ENCODE peak calls at places on chromosome 2, in ten cellular contexts. G is lower leg skin, U is GM20000, K is colonic mucosa, E is left ventricle myocardium inferior, R is cardiac muscle cell, Q is endodermal cell, P is GM10248, M is mucosa of descending colon, I is nephron progenitor cell. D is an unnamed sample.

GRCh38 chr2:1492696-1493095 is 79.4 kb downstream of the TPO start:
- DNase-seq in G (no peak), U (no peak), K (no peak), E (no peak), R (no peak), Q (no peak), P (no peak), M (no peak), I (no peak), D (no peak)

GRCh38 chr2:44770221-44771187 is 171.0 kb upstream of the SIX3 start:
- DNase-seq in G (no peak), U (peak), K (no peak), E (no peak), R (no peak), Q (peak), P (peak), M (no peak), I (peak), D (no peak)

GRCh38 chr2:47373747-47374146 is 29.2 kb upstream of the MSH2 start:
- DNase-seq in G (no peak), U (no peak), K (no peak), E (no peak), R (peak), Q (peak), P (no peak), M (peak), I (no peak), D (no peak)

GRCh38 chr2:229348135-229348534 is 77.0 kb upstream of the PID1 start:
- DNase-seq in G (no peak), U (no peak), K (no peak), E (no peak), R (no peak), Q (no peak), P (no peak), M (no peak), I (no peak), D (no peak)

GRCh38 chr2:158315000-158315399 is 141.6 kb downstream of the CCDC148 start:
- DNase-seq in G (no peak), U (no peak), K (no peak), E (no peak), R (no peak), Q (no peak), P (no peak), M (no peak), I (no peak), D (no peak)

GRCh38 chr2:45237850-45238542 is 228.7 kb upstream of the SIX2 start:
- DNase-seq in G (peak), U (no peak), K (no peak), E (peak), R (no peak), Q (no peak), P (no peak), M (no peak), I (no peak), D (peak)

GRCh38 chr2:210195066-210195852 is 24.1 kb upstream of the KANSL1L start:
- DNase-seq in G (no peak), U (peak), K (no peak), E (no peak), R (peak), Q (no peak), P (peak), M (peak), I (no peak), D (no peak)

GRCh38 chr2:27494284-27494943 is 586 bp downstream of the FNDC4 start:
- DNase-seq in G (no peak), U (no peak), K (no peak), E (peak), R (peak), Q (peak), P (no peak), M (no peak), I (no peak), D (no peak)

GRCh38 chr2:171389780-171390179 is 44.0 kb downstream of the METTL8 start:
- DNase-seq in G (no peak), U (no peak), K (no peak), E (no peak), R (no peak), Q (no peak), P (no peak), M (no peak), I (no peak), D (no peak)

GRCh38 chr2:31082002-31082401 is 56.2 kb downstream of the GALNT14 start:
- DNase-seq in G (no peak), U (no peak), K (no peak), E (no peak), R (peak), Q (no peak), P (no peak), M (no peak), I (no peak), D (no peak)

GRCh38 chr2:31081497-31081896 is 56.7 kb downstream of the GALNT14 start:
- DNase-seq in G (no peak), U (no peak), K (no peak), E (no peak), R (no peak), Q (no peak), P (no peak), M (no peak), I (no peak), D (no peak)

GRCh38 chr2:31078579-31079105 is 59.6 kb downstream of the GALNT14 start:
- DNase-seq in G (no peak), U (no peak), K (no peak), E (no peak), R (no peak), Q (no peak), P (no peak), M (no peak), I (no peak), D (no peak)

GRCh38 chr2:31080361-31080760 is 57.9 kb downstream of the GALNT14 start:
- DNase-seq in G (no peak), U (no peak), K (no peak), E (no peak), R (no peak), Q (no peak), P (no peak), M (no peak), I (no peak), D (no peak)

GRCh38 chr2:31079665-31080064 is 58.6 kb downstream of the GALNT14 start:
- DNase-seq in G (no peak), U (no peak), K (no peak), E (no peak), R (peak), Q (peak), P (no peak), M (no peak), I (peak), D (no peak)
- TF ChIP-seq CTCF in G (no peak), U (no peak), K (no peak), E (peak), R (no peak), Q (peak), P (no peak), M (no peak), I (peak), D (no peak)

GRCh38 chr2:16218651-16219050 is 278.3 kb downstream of the MYCN start:
- DNase-seq in G (no peak), U (peak), K (peak), E (no peak), R (peak), Q (peak), P (peak), M (peak), I (peak), D (peak)
- TF ChIP-seq CTCF in G (no peak), U (peak), K (peak), E (peak), R (no peak), Q (peak), P (no peak), M (peak), I (peak), D (peak)

GRCh38 chr2:58769494-58770239 is 528.5 kb upstream of the FANCL start:
- DNase-seq in G (no peak), U (no peak), K (no peak), E (no peak), R (no peak), Q (no peak), P (no peak), M (no peak), I (no peak), D (no peak)
- TF ChIP-seq CTCF in G (no peak), U (no peak), K (no peak), E (no peak), R (no peak), Q (no peak), P (no peak), M (no peak), I (no peak), D (no peak)

DNA sequence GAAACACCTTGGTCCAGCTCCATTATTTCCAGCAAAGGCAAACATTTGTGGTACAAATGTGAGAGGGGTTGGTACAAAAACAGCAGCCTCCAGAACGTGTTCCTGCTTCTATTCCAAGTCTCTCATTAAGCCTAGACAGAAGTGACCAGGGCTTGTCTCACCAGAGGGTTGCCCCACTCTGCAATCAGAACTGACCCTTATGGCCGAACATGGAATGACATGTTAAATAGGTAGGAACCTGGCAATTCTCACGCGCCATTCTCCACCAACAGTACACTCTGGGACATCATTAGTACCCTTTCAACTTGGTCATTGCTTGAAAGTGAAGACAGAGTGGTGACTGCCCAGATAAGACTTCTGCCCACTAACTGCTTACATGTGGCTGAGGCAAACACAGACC is 117.5 kb upstream of the NRP2 start:
- DNase-seq in G (no peak), U (no peak), K (no peak), E (no peak), R (peak), Q (peak), P (no peak), M (no peak), I (no peak), D (no peak)
- TF ChIP-seq CTCF in G (no peak), U (no peak), K (no peak), E (no peak), R (no peak), Q (peak), P (no peak), M (no peak), I (no peak), D (no peak)

DNA sequence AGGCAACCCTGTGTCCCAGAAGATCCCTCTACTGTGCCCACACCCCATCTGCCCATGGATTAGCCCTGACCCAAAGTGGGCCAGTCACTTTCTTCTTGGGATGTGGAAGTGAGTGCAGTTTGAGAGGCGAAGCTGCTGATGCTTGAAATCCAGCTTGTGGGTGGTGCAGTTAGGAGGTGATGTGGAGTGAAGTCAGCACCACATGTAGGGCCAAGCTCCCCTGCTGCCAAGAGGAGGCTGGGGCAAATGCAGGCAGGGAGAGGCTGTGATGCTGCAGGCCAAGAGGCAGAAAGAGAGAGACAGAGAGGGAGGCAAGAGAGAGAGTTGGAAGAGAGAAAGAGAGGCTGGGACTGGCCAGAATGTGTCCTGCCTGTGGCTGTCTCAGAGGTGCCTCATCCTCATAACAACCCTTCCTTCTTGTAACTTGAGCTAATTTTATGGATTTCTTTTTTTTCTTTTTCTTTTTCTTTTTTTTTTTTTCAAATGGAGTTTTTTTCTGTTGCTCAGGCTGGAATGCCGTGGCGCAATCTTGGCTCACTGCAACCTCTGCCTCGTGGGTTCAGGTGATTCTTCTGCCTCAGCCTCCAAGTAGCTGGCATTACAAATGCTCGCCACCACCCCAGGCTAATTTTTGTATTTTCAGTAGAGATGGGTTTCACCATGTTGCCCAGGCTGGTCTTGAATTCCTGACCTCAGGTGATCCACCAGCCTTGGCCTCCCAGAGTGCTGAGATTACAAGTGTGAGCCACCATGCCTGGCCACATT is 35.3 kb upstream of the CAB39 start:
- DNase-seq in G (no peak), U (no peak), K (no peak), E (no peak), R (no peak), Q (peak), P (peak), M (no peak), I (no peak), D (no peak)
- TF ChIP-seq CTCF in G (no peak), U (no peak), K (no peak), E (no peak), R (no peak), Q (no peak), P (no peak), M (no peak), I (no peak), D (no peak)

GRCh38 chr2:135916232-135916631 is 40.0 kb upstream of the MCM6 start:
- DNase-seq in G (no peak), U (no peak), K (no peak), E (no peak), R (peak), Q (no peak), P (peak), M (peak), I (no peak), D (no peak)

GRCh38 chr2:135914485-135914884 is 38.2 kb upstream of the MCM6 start:
- DNase-seq in G (no peak), U (no peak), K (no peak), E (no peak), R (no peak), Q (no peak), P (no peak), M (no peak), I (no peak), D (no peak)

GRCh38 chr2:135909976-135910375 is 33.7 kb upstream of the MCM6 start:
- DNase-seq in G (no peak), U (no peak), K (no peak), E (no peak), R (no peak), Q (no peak), P (no peak), M (no peak), I (no peak), D (no peak)

DNA sequence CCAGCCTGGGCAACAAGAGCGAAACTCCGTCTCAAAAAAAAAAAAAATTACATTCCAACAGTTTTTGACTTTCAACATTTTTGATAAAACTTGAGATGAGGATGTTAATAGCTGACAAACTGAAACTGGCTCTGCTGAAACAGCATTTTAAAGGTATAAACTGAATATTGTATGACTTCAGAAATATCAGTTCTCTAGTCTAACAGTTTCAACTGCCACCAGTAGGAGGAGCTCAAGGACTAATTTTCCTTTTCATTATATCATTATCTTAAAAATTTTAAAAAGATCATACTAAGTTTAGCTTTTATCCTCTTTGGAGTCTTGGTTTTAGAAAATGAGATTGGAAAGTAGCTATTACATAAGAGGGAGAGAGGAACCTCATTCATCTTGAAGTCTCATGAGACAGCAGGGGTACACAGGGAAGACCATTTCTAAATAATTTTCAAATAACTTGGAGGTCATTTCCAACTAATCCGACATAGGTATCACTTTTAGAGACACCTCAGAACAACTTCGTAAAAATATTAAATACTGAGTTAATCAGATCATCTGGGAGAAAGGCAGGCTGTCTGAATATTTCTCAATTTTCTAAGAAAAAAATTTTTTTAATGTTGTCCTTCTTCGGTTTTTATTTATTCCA is 37.6 kb upstream of the MCM6 start:
- DNase-seq in G (peak), U (peak), K (peak), E (no peak), R (peak), Q (no peak), P (peak), M (peak), I (peak), D (peak)
- TF ChIP-seq CTCF in G (no peak), U (no peak), K (peak), E (peak), R (peak), Q (peak), P (peak), M (peak), I (peak), D (peak)

GRCh38 chr2:135997380-135997779 is 12.0 kb upstream of the DARS1 start:
- DNase-seq in G (no peak), U (peak), K (no peak), E (no peak), R (peak), Q (peak), P (peak), M (no peak), I (peak), D (peak)
- TF ChIP-seq CTCF in G (no peak), U (no peak), K (no peak), E (no peak), R (no peak), Q (peak), P (no peak), M (no peak), I (peak), D (no peak)